ENCODE peak calls at places on chromosomes 4 and X, in five cellular contexts. H, T, D, E and B are unnamed samples.

GRCh38 chr4:3787489-3788365 is 21.5 kb downstream of the ADRA2C start:
- DNase-seq in H (no peak), T (no peak), D (no peak), E (no peak), B (no peak)

GRCh38 chr4:109912706-109913621 is at the start of gene EGF:
- DNase-seq in H (no peak), T (no peak), D (no peak), E (no peak), B (no peak)

GRCh38 chr4:67393699-67394281 is 151.5 kb downstream of the CENPC start:
- DNase-seq in H (peak; percentile 29), T (no peak), D (peak; percentile 10), E (peak; percentile 58), B (no peak)

GRCh38 chr4:151358266-151358665 is 32.9 kb upstream of the SH3D19 start:
- DNase-seq in H (no peak), T (no peak), D (no peak), E (no peak), B (no peak)

GRCh38 chr4:143186202-143186601 is 1.5 kb downstream of the USP38 start:
- DNase-seq in H (no peak), T (no peak), D (no peak), E (no peak), B (no peak)

GRCh38 chr4:139740531-139741041 is 75.0 kb downstream of the MGST2 start:
- DNase-seq in H (no peak), T (no peak), D (peak; percentile 32), E (no peak), B (peak; percentile 75)

GRCh38 chr4:59689149-59689548 is 1511.0 kb upstream of the ADGRL3 start:
- DNase-seq in H (no peak), T (no peak), D (no peak), E (no peak), B (no peak)

GRCh38 chrX:2391869-2392606 is 108.7 kb downstream of the DHRSX start:
- DNase-seq in H (peak; percentile 94), T (no peak), D (no peak), E (no peak), B (no peak)

GRCh38 chrX:23779025-23779424 is 3.9 kb upstream of the SAT1 start:
- DNase-seq in H (no peak), T (no peak), D (no peak), E (no peak), B (no peak)

GRCh38 chr4:34198966-34199365 is 2045.3 kb downstream of the ARAP2 start:
- DNase-seq in H (no peak), T (no peak), D (no peak), E (no peak), B (no peak)

GRCh38 chr4:5971077-5971447 is 47.2 kb downstream of the C4orf50 start:
- DNase-seq in H (no peak), T (no peak), D (no peak), E (no peak), B (peak; percentile 75)

GRCh38 chr4:1357356-1358248 is 10.6 kb downstream of the UVSSA start:
- DNase-seq in H (no peak), T (no peak), D (no peak), E (no peak), B (peak; percentile 26)

GRCh38 chrX:154321624-154322023 is 26.0 kb downstream of the TKTL1 start:
- DNase-seq in H (no peak), T (no peak), D (no peak), E (no peak), B (no peak)

GRCh38 chr4:16026155-16026761 is 57.6 kb downstream of the PROM1 start:
- DNase-seq in H (peak; percentile 48), T (no peak), D (peak; percentile 19), E (peak; percentile 71), B (no peak)

GRCh38 chr4:184424993-184425758 is 49.2 kb downstream of the IRF2 start:
- DNase-seq in H (no peak), T (no peak), D (no peak), E (no peak), B (no peak)

GRCh38 chr4:72473434-72473900 is 95.6 kb downstream of the ADAMTS3 start:
- DNase-seq in H (no peak), T (no peak), D (no peak), E (no peak), B (no peak)

GRCh38 chr4:67873116-67873515 is 10.7 kb downstream of the TMPRSS11D start:
- DNase-seq in H (no peak), T (no peak), D (no peak), E (no peak), B (no peak)

GRCh38 chr4:103915224-103915869 is 195.6 kb upstream of the TACR3 start:
- DNase-seq in H (peak; percentile 19), T (no peak), D (no peak), E (peak; percentile 68), B (no peak)